ENCODE peak calls at places on chromosomes 7 and 10, in four cellular contexts. A, Y, F and E are unnamed samples.

GRCh38 chr7:34457329-34457728 is 200.7 kb upstream of the NPSR1 start:
- DNase-seq in A (no peak), Y (no peak), F (no peak), E (peak; percentile 20)

GRCh38 chr7:35839860-35840854 is 39.3 kb downstream of the SEPTIN7 start:
- DNase-seq in A (peak; percentile 1), Y (no peak), F (no peak), E (no peak)

GRCh38 chr7:141355057-141355456 is 196.2 kb upstream of the AGK start:
- DNase-seq in A (no peak), Y (no peak), F (no peak), E (no peak)

GRCh38 chr7:68547794-68548193 is 1050.5 kb upstream of the AUTS2 start:
- DNase-seq in A (no peak), Y (no peak), F (no peak), E (no peak)

GRCh38 chr10:89274928-89275327 is 23.4 kb upstream of the LIPA start:
- DNase-seq in A (no peak), Y (no peak), F (no peak), E (no peak)

GRCh38 chr10:30459283-30459682 is 25.3 kb downstream of the MAP3K8 start:
- DNase-seq in A (no peak), Y (no peak), F (no peak), E (no peak)

GRCh38 chr10:36168777-36169176 is 526.7 kb upstream of the FZD8 start:
- DNase-seq in A (no peak), Y (no peak), F (no peak), E (no peak)

GRCh38 chr10:89516149-89516832 is 19.1 kb downstream of the SLC16A12 start:
- DNase-seq in A (no peak), Y (no peak), F (no peak), E (no peak)

GRCh38 chr10:3172081-3172445 is 519 bp downstream of the PITRM1 start:
- DNase-seq in A (peak; percentile 6), Y (no peak), F (peak; percentile 9), E (no peak)

GRCh38 chr10:14601872-14602725 is 172.6 kb downstream of the FAM107B start:
- DNase-seq in A (peak; percentile 52), Y (no peak), F (peak; percentile 72), E (no peak)

DNA sequence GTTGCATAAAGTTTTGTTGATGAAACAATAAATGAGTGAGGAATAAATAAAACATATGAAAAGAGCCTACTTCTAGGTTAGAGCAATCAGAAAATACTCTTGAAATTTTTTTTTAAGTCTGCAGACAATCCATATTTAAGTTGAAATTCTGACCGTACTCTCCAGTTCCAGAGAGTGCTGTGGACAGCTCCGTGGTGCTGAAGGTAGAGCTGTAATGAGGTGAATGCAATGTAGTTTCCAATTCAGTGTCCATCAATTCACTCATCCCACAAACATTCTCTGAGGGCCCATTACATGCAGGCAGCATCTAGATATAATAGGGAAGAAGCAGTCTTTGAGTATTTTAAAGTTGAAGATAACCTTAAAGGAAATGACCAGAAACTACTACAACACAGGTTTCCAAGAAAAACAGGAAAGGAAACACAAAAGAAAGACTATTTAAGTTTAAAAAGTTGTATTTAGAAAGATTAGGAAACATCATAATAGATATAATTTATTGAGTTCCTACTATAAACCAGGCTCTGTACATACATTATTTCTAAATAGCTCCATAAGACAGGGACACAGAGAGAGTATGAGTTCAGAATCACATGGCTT is 44.0 kb upstream of the CRTAC1 start:
- DNase-seq in A (no peak), Y (no peak), F (no peak), E (no peak)
- TF ChIP-seq YY1 in A (no peak), Y (no peak), F (no peak), E (no peak)

GRCh38 chr7:80583901-80584300 is 54.5 kb upstream of the CD36 start:
- DNase-seq in A (no peak), Y (no peak), F (no peak), E (no peak)

GRCh38 chr7:80584778-80585177 is 53.7 kb upstream of the CD36 start:
- DNase-seq in A (no peak), Y (no peak), F (peak; percentile 29), E (no peak)

GRCh38 chr7:80581472-80581871 is 57.0 kb upstream of the CD36 start:
- DNase-seq in A (no peak), Y (no peak), F (no peak), E (no peak)
- TF ChIP-seq YY1 in A (no peak), Y (no peak), F (no peak), E (no peak)

GRCh38 chr7:79778786-79779382 is 325.4 kb upstream of the MAGI2 start:
- DNase-seq in A (no peak), Y (no peak), F (no peak), E (no peak)
- TF ChIP-seq YY1 in A (no peak), Y (no peak), F (no peak), E (no peak)

DNA sequence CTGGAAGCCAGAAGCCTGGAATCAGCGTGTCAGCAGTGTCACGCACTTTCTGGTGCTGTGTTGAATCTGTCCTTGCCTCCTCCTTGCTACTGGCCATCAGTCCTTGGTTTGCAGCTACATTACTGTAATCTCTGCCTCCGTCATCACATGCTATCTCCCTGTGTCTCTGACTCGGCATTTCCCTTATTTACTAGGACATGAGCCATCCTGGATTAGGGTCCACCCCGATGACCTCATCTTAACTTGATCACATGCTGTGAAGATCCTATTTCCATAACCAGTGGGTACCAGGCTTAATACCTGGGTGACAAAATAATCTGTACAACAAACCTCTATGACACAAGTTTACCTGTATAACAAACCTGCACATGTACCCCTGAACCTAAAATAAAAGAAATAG is 518.0 kb upstream of the KLF6 start:
- DNase-seq in A (no peak), Y (no peak), F (no peak), E (no peak)
- TF ChIP-seq YY1 in A (no peak), Y (no peak), F (no peak), E (no peak)

DNA sequence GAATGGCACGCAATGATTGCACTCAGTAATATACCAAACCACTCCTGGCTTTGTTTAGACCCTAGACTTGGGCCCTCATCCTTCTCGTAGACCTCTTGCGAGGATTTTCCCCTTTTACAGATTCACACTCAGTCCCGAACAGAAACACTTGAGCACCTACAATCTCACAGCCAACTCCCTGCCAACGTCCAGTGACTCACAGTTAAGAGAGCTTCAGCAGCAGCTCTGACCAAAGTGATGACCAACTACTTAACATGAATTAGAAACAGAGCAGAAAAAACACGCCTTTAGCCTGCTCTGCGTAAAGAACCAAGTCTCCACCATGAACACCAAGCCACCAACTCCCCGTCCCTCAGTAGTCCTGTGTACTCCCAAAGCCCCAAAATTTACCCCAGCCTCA is 2.2 kb downstream of the DNAJC30 start:
- DNase-seq in A (no peak), Y (no peak), F (no peak), E (no peak)
- TF ChIP-seq YY1 in A (no peak), Y (no peak), F (no peak), E (no peak)

GRCh38 chr7:127708788-127709187 is 56.8 kb downstream of the SND1 start:
- DNase-seq in A (peak; percentile 54), Y (peak; percentile 65), F (peak; percentile 57), E (peak; percentile 80)
- TF ChIP-seq YY1 in A (no peak), Y (no peak), F (no peak), E (no peak)